ENCODE peak calls at places on chromosome 22, in six cellular contexts. One of them, this sample, is unnamed.
A peak's percentile ranks its signal among the peaks of the same experiment; 100 is the strongest.

GRCh38 chr22:27576413-27576812 is 225.1 kb downstream of the MN1 start:
- DNase-seq in fibroblast of the conjunctiva: no peak
- DNase-seq in caudate nucleus: no peak
- DNase-seq in stimulated activated CD4-positive, alpha-beta T cell treated with anti-CD3 and anti-CD28 coated beads, Interleukin-15, amount 100 ng/mL, for 1 hour: no peak
- DNase-seq in occipital lobe: no peak
- DNase-seq in NAMALWA: no peak
- DNase-seq in this sample: no peak

GRCh38 chr22:20316217-20316843 is 3.5 kb downstream of the DGCR6L start:
- DNase-seq in fibroblast of the conjunctiva: no peak
- DNase-seq in caudate nucleus: no peak
- DNase-seq in stimulated activated CD4-positive, alpha-beta T cell treated with anti-CD3 and anti-CD28 coated beads, Interleukin-15, amount 100 ng/mL, for 1 hour: no peak
- DNase-seq in occipital lobe: no peak
- DNase-seq in NAMALWA: no peak
- DNase-seq in this sample: no peak

GRCh38 chr22:44192098-44192810 is 11.5 kb downstream of the PARVG start:
- DNase-seq in fibroblast of the conjunctiva: no peak
- DNase-seq in caudate nucleus: no peak
- DNase-seq in stimulated activated CD4-positive, alpha-beta T cell treated with anti-CD3 and anti-CD28 coated beads, Interleukin-15, amount 100 ng/mL, for 1 hour: no peak
- DNase-seq in occipital lobe: no peak
- DNase-seq in NAMALWA: peak; percentile 61
- DNase-seq in this sample: no peak

GRCh38 chr22:49760280-49760629 is 67.4 kb downstream of the BRD1 start:
- DNase-seq in fibroblast of the conjunctiva: no peak
- DNase-seq in caudate nucleus: no peak
- DNase-seq in stimulated activated CD4-positive, alpha-beta T cell treated with anti-CD3 and anti-CD28 coated beads, Interleukin-15, amount 100 ng/mL, for 1 hour: no peak
- DNase-seq in occipital lobe: no peak
- DNase-seq in NAMALWA: no peak
- DNase-seq in this sample: no peak

GRCh38 chr22:46293591-46294260 is 2.9 kb upstream of the GTSE1 start:
- DNase-seq in fibroblast of the conjunctiva: no peak
- DNase-seq in caudate nucleus: peak; percentile 77
- DNase-seq in stimulated activated CD4-positive, alpha-beta T cell treated with anti-CD3 and anti-CD28 coated beads, Interleukin-15, amount 100 ng/mL, for 1 hour: no peak
- DNase-seq in occipital lobe: peak; percentile 11
- DNase-seq in NAMALWA: no peak
- DNase-seq in this sample: no peak

GRCh38 chr22:49960967-49961600 is 512 bp downstream of the PIM3 start:
- DNase-seq in fibroblast of the conjunctiva: no peak
- DNase-seq in caudate nucleus: no peak
- DNase-seq in stimulated activated CD4-positive, alpha-beta T cell treated with anti-CD3 and anti-CD28 coated beads, Interleukin-15, amount 100 ng/mL, for 1 hour: no peak
- DNase-seq in occipital lobe: no peak
- DNase-seq in NAMALWA: no peak
- DNase-seq in this sample: no peak

GRCh38 chr22:38513063-38513462 is 7.0 kb upstream of the DDX17 start:
- DNase-seq in fibroblast of the conjunctiva: no peak
- DNase-seq in caudate nucleus: no peak
- DNase-seq in stimulated activated CD4-positive, alpha-beta T cell treated with anti-CD3 and anti-CD28 coated beads, Interleukin-15, amount 100 ng/mL, for 1 hour: no peak
- DNase-seq in occipital lobe: no peak
- DNase-seq in NAMALWA: peak; percentile 75
- DNase-seq in this sample: no peak

GRCh38 chr22:47203554-47203991 is 441.1 kb downstream of the TBC1D22A start:
- DNase-seq in fibroblast of the conjunctiva: no peak
- DNase-seq in caudate nucleus: no peak
- DNase-seq in stimulated activated CD4-positive, alpha-beta T cell treated with anti-CD3 and anti-CD28 coated beads, Interleukin-15, amount 100 ng/mL, for 1 hour: no peak
- DNase-seq in occipital lobe: no peak
- DNase-seq in NAMALWA: no peak
- DNase-seq in this sample: no peak

GRCh38 chr22:19114984-19115552 is 7.1 kb downstream of the DGCR2 start:
- DNase-seq in fibroblast of the conjunctiva: no peak
- DNase-seq in caudate nucleus: peak; percentile 60
- DNase-seq in stimulated activated CD4-positive, alpha-beta T cell treated with anti-CD3 and anti-CD28 coated beads, Interleukin-15, amount 100 ng/mL, for 1 hour: no peak
- DNase-seq in occipital lobe: no peak
- DNase-seq in NAMALWA: no peak
- DNase-seq in this sample: no peak

GRCh38 chr22:28822930-28823481 is 22.6 kb upstream of the XBP1 start:
- DNase-seq in fibroblast of the conjunctiva: no peak
- DNase-seq in caudate nucleus: no peak
- DNase-seq in stimulated activated CD4-positive, alpha-beta T cell treated with anti-CD3 and anti-CD28 coated beads, Interleukin-15, amount 100 ng/mL, for 1 hour: no peak
- DNase-seq in occipital lobe: no peak
- DNase-seq in NAMALWA: peak; percentile 85
- DNase-seq in this sample: no peak

GRCh38 chr22:31969789-31970489 is 25.6 kb downstream of the YWHAH start:
- DNase-seq in fibroblast of the conjunctiva: peak; percentile 59
- DNase-seq in caudate nucleus: peak; percentile 72
- DNase-seq in stimulated activated CD4-positive, alpha-beta T cell treated with anti-CD3 and anti-CD28 coated beads, Interleukin-15, amount 100 ng/mL, for 1 hour: peak; percentile 45
- DNase-seq in occipital lobe: peak; percentile 77
- DNase-seq in NAMALWA: peak; percentile 79
- DNase-seq in this sample: no peak

GRCh38 chr22:40666151-40666848 is 13.0 kb upstream of the MCHR1 start:
- DNase-seq in fibroblast of the conjunctiva: no peak
- DNase-seq in caudate nucleus: no peak
- DNase-seq in stimulated activated CD4-positive, alpha-beta T cell treated with anti-CD3 and anti-CD28 coated beads, Interleukin-15, amount 100 ng/mL, for 1 hour: no peak
- DNase-seq in occipital lobe: no peak
- DNase-seq in NAMALWA: no peak
- DNase-seq in this sample: peak; percentile 72

GRCh38 chr22:27019827-27020226 is 362.4 kb downstream of the MIAT start:
- DNase-seq in fibroblast of the conjunctiva: no peak
- DNase-seq in caudate nucleus: no peak
- DNase-seq in stimulated activated CD4-positive, alpha-beta T cell treated with anti-CD3 and anti-CD28 coated beads, Interleukin-15, amount 100 ng/mL, for 1 hour: no peak
- DNase-seq in occipital lobe: no peak
- DNase-seq in NAMALWA: no peak
- DNase-seq in this sample: no peak

GRCh38 chr22:20586403-20586745 is 79.0 kb downstream of the MED15 start:
- DNase-seq in fibroblast of the conjunctiva: no peak
- DNase-seq in caudate nucleus: no peak
- DNase-seq in stimulated activated CD4-positive, alpha-beta T cell treated with anti-CD3 and anti-CD28 coated beads, Interleukin-15, amount 100 ng/mL, for 1 hour: no peak
- DNase-seq in occipital lobe: no peak
- DNase-seq in NAMALWA: no peak
- DNase-seq in this sample: no peak

GRCh38 chr22:28799834-28800307 is 498 bp downstream of the XBP1 start:
- DNase-seq in fibroblast of the conjunctiva: peak; percentile 14
- DNase-seq in caudate nucleus: peak; percentile 57
- DNase-seq in stimulated activated CD4-positive, alpha-beta T cell treated with anti-CD3 and anti-CD28 coated beads, Interleukin-15, amount 100 ng/mL, for 1 hour: no peak
- DNase-seq in occipital lobe: no peak
- DNase-seq in NAMALWA: no peak
- DNase-seq in this sample: peak; percentile 21

GRCh38 chr22:24686280-24686679 is 83.3 kb downstream of the GGT1 start:
- DNase-seq in fibroblast of the conjunctiva: no peak
- DNase-seq in caudate nucleus: no peak
- DNase-seq in stimulated activated CD4-positive, alpha-beta T cell treated with anti-CD3 and anti-CD28 coated beads, Interleukin-15, amount 100 ng/mL, for 1 hour: no peak
- DNase-seq in occipital lobe: no peak
- DNase-seq in NAMALWA: no peak
- DNase-seq in this sample: no peak

GRCh38 chr22:24413726-24414385 is 13.5 kb upstream of the ADORA2A start:
- DNase-seq in fibroblast of the conjunctiva: no peak
- DNase-seq in caudate nucleus: no peak
- DNase-seq in stimulated activated CD4-positive, alpha-beta T cell treated with anti-CD3 and anti-CD28 coated beads, Interleukin-15, amount 100 ng/mL, for 1 hour: no peak
- DNase-seq in occipital lobe: no peak
- DNase-seq in NAMALWA: no peak
- DNase-seq in this sample: no peak

GRCh38 chr22:33807465-33807864 is 112.8 kb downstream of the LARGE1 start:
- DNase-seq in fibroblast of the conjunctiva: no peak
- DNase-seq in caudate nucleus: no peak
- DNase-seq in stimulated activated CD4-positive, alpha-beta T cell treated with anti-CD3 and anti-CD28 coated beads, Interleukin-15, amount 100 ng/mL, for 1 hour: no peak
- DNase-seq in occipital lobe: no peak
- DNase-seq in NAMALWA: no peak
- DNase-seq in this sample: no peak

GRCh38 chr22:50502628-50503474 is 4.7 kb downstream of the LMF2 start:
- DNase-seq in fibroblast of the conjunctiva: no peak
- DNase-seq in caudate nucleus: no peak
- DNase-seq in stimulated activated CD4-positive, alpha-beta T cell treated with anti-CD3 and anti-CD28 coated beads, Interleukin-15, amount 100 ng/mL, for 1 hour: no peak
- DNase-seq in occipital lobe: no peak
- DNase-seq in NAMALWA: no peak
- DNase-seq in this sample: no peak

This sample was measured in skeletal muscle cell.